ENCODE peak calls at places on chromosomes 16 and 17, in seven cellular contexts. U, A, B, C, M, N and E are unnamed samples.
A peak's percentile ranks its signal among the peaks of the same experiment; 100 is the strongest.

GRCh38 chr16:23941025-23941424 is 105.2 kb downstream of the PRKCB start:
- DNase-seq in U (no peak), A (no peak), B (no peak), C (no peak), M (no peak), N (no peak), E (no peak)

GRCh38 chr17:17971431-17972125 is 622 bp downstream of the TOM1L2 start:
- DNase-seq in U (peak; percentile 74), A (no peak), B (peak; percentile 49), C (no peak), M (no peak), N (no peak), E (peak; percentile 48)

GRCh38 chr17:31467502-31468256 is 76.2 kb downstream of the RAB11FIP4 start:
- DNase-seq in U (no peak), A (no peak), B (no peak), C (no peak), M (no peak), N (no peak), E (no peak)

GRCh38 chr17:58338907-58339774 is 10.5 kb upstream of the TSPOAP1 start:
- DNase-seq in U (peak; percentile 80), A (no peak), B (peak; percentile 48), C (no peak), M (peak; percentile 64), N (no peak), E (peak; percentile 72)

GRCh38 chr17:13736915-13737314 is 135.2 kb upstream of the HS3ST3A1 start:
- DNase-seq in U (no peak), A (no peak), B (no peak), C (peak; percentile 27), M (peak; percentile 61), N (no peak), E (no peak)

GRCh38 chr16:57379579-57379978 is 7.3 kb downstream of the CX3CL1 start:
- DNase-seq in U (no peak), A (no peak), B (no peak), C (no peak), M (no peak), N (no peak), E (no peak)

GRCh38 chr17:45160505-45161287 is 979 bp upstream of the HEXIM2 start:
- DNase-seq in U (peak; percentile 85), A (peak; percentile 56), B (peak; percentile 85), C (no peak), M (peak; percentile 63), N (peak; percentile 78), E (peak; percentile 67)

GRCh38 chr17:7465481-7466275 is 13.8 kb downstream of the ZBTB4 start:
- DNase-seq in U (no peak), A (no peak), B (no peak), C (no peak), M (no peak), N (no peak), E (no peak)

GRCh38 chr17:68021963-68022362 is 13.6 kb upstream of the KPNA2 start:
- DNase-seq in U (no peak), A (no peak), B (no peak), C (no peak), M (no peak), N (no peak), E (no peak)

GRCh38 chr17:62778990-62779681 is 29.0 kb downstream of the MARCHF10 start:
- DNase-seq in U (no peak), A (peak; percentile 70), B (no peak), C (peak; percentile 82), M (peak; percentile 94), N (no peak), E (peak; percentile 25)

GRCh38 chr17:67528751-67529436 is 151.8 kb downstream of the PITPNC1 start:
- DNase-seq in U (peak; percentile 87), A (peak; percentile 27), B (peak; percentile 91), C (peak; percentile 63), M (peak; percentile 90), N (peak; percentile 55), E (peak; percentile 71)

GRCh38 chr17:12180644-12181261 is 160.1 kb downstream of the MAP2K4 start:
- DNase-seq in U (no peak), A (no peak), B (no peak), C (peak; percentile 18), M (peak; percentile 78), N (no peak), E (peak; percentile 11)

GRCh38 chr17:66971249-66971648 is 6.7 kb downstream of the CACNG4 start:
- DNase-seq in U (no peak), A (no peak), B (no peak), C (no peak), M (no peak), N (no peak), E (no peak)

GRCh38 chr16:55469821-55470532 is 9.0 kb upstream of the MMP2 start:
- DNase-seq in U (no peak), A (no peak), B (no peak), C (no peak), M (no peak), N (no peak), E (no peak)

GRCh38 chr17:83119987-83120864 is 40.8 kb downstream of the METRNL start:
- DNase-seq in U (no peak), A (no peak), B (peak; percentile 50), C (no peak), M (no peak), N (no peak), E (peak; percentile 39)

GRCh38 chr16:709651-710499 is 4.3 kb upstream of the FBXL16 start:
- DNase-seq in U (no peak), A (no peak), B (no peak), C (no peak), M (peak; percentile 92), N (no peak), E (no peak)

GRCh38 chr17:67390646-67391480 is 13.8 kb downstream of the PITPNC1 start:
- DNase-seq in U (no peak), A (no peak), B (no peak), C (peak; percentile 78), M (peak; percentile 97), N (no peak), E (peak; percentile 41)

GRCh38 chr16:12917246-12917645 is 15.8 kb downstream of the SHISA9 start:
- DNase-seq in U (no peak), A (no peak), B (no peak), C (no peak), M (no peak), N (no peak), E (no peak)

GRCh38 chr17:69466905-69467630 is 52.6 kb downstream of the MAP2K6 start:
- DNase-seq in U (no peak), A (no peak), B (no peak), C (no peak), M (peak; percentile 13), N (no peak), E (no peak)

GRCh38 chr17:79984045-79984840 is 51.4 kb downstream of the TBC1D16 start:
- DNase-seq in U (no peak), A (no peak), B (peak; percentile 6), C (no peak), M (no peak), N (no peak), E (peak; percentile 0)

GRCh38 chr16:60123387-60124023 is 1389.4 kb upstream of the GOT2 start:
- DNase-seq in U (no peak), A (no peak), B (no peak), C (peak; percentile 37), M (no peak), N (no peak), E (no peak)

GRCh38 chr16:12245088-12245922 is 268.8 kb downstream of the SNX29 start:
- DNase-seq in U (no peak), A (no peak), B (no peak), C (no peak), M (no peak), N (no peak), E (no peak)

GRCh38 chr16:47375423-47375822 is 85.4 kb downstream of the ITFG1 start:
- DNase-seq in U (no peak), A (no peak), B (no peak), C (no peak), M (no peak), N (no peak), E (no peak)

GRCh38 chr17:59783221-59784016 is 76.0 kb downstream of the VMP1 start:
- DNase-seq in U (no peak), A (no peak), B (no peak), C (no peak), M (peak; percentile 82), N (no peak), E (no peak)

GRCh38 chr16:1772362-1772907 is at the start of gene EME2:
- DNase-seq in U (no peak), A (no peak), B (no peak), C (no peak), M (peak; percentile 44), N (no peak), E (peak; percentile 58)

GRCh38 chr17:32610027-32610650 is 123.3 kb downstream of the CDK5R1 start:
- DNase-seq in U (no peak), A (no peak), B (no peak), C (no peak), M (no peak), N (no peak), E (no peak)

GRCh38 chr17:32610943-32611342 is 124.2 kb downstream of the CDK5R1 start:
- DNase-seq in U (no peak), A (no peak), B (no peak), C (no peak), M (no peak), N (no peak), E (no peak)

GRCh38 chr17:32604966-32605365 is 118.2 kb downstream of the CDK5R1 start:
- DNase-seq in U (no peak), A (no peak), B (no peak), C (no peak), M (no peak), N (no peak), E (no peak)

GRCh38 chr17:32608267-32608666 is 121.5 kb downstream of the CDK5R1 start:
- DNase-seq in U (no peak), A (no peak), B (no peak), C (no peak), M (no peak), N (no peak), E (no peak)

GRCh38 chr17:32609085-32609484 is 122.3 kb downstream of the CDK5R1 start:
- DNase-seq in U (no peak), A (no peak), B (peak; percentile 65), C (no peak), M (peak; percentile 22), N (no peak), E (peak; percentile 46)
- TF ChIP-seq CTCF in U (no peak), A (no peak), B (no peak), C (no peak), M (no peak), N (no peak), E (peak; percentile 13)

GRCh38 chr17:73998246-73999220 is 204.9 kb upstream of the RPL38 start:
- DNase-seq in U (no peak), A (peak; percentile 29), B (peak; percentile 90), C (no peak), M (no peak), N (peak; percentile 68), E (peak; percentile 78)
- TF ChIP-seq CTCF in U (peak; percentile 58), A (no peak), B (peak; percentile 59), C (peak; percentile 23), M (peak; percentile 32), N (peak; percentile 85), E (peak; percentile 81)

DNA sequence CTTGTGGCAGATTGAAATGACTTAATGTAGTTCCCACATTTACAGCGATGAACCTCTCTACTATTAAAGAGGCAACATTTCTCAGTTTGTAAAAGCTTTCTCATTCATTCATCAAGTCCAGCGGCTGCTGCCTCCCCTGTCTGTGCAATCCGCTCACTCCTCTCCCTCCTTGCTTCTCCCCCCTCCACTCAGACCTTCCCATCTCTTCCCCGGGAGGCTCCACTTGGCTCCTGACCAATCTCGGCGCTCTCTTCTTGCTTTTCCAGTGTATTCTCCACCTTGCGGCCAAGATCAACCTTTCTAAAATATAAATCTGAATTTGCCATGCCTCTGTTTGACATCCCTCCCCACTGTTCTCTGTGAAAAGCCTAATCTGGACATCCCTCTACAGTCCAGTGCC is 117.5 kb downstream of the ASIC2 start:
- DNase-seq in U (no peak), A (no peak), B (no peak), C (no peak), M (no peak), N (no peak), E (no peak)
- TF ChIP-seq CTCF in U (no peak), A (no peak), B (no peak), C (no peak), M (no peak), N (no peak), E (no peak)

GRCh38 chr17:38544839-38545209 is 60.9 kb downstream of the SRCIN1 start:
- DNase-seq in U (no peak), A (no peak), B (no peak), C (no peak), M (no peak), N (no peak), E (no peak)
- TF ChIP-seq CTCF in U (no peak), A (no peak), B (no peak), C (no peak), M (no peak), N (no peak), E (no peak)